ENCODE peak calls at places on chromosomes 2 and 18, in seven cellular contexts. One of them, this sample, is unnamed.

GRCh38 chr2:60127191-60127590 is 426.3 kb downstream of the BCL11A start:
- DNase-seq in HCT116: no peak
- DNase-seq in SK-N-SH: no peak
- DNase-seq in neural progenitor cell: no peak
- DNase-seq in PC-3: no peak
- DNase-seq in MM.1S: no peak
- DNase-seq in hepatocyte: no peak
- DNase-seq in this sample: no peak

GRCh38 chr2:216698895-216699294 is 3.5 kb upstream of the IGFBP5 start:
- DNase-seq in HCT116: peak; percentile 48
- DNase-seq in SK-N-SH: peak; percentile 55
- DNase-seq in neural progenitor cell: peak; percentile 82
- DNase-seq in PC-3: peak; percentile 74
- DNase-seq in MM.1S: peak; percentile 50
- DNase-seq in hepatocyte: peak; percentile 85
- DNase-seq in this sample: peak; percentile 42

GRCh38 chr2:177989029-177989885 is 83.3 kb downstream of the PDE11A start:
- DNase-seq in HCT116: no peak
- DNase-seq in SK-N-SH: no peak
- DNase-seq in neural progenitor cell: no peak
- DNase-seq in PC-3: no peak
- DNase-seq in MM.1S: no peak
- DNase-seq in hepatocyte: no peak
- DNase-seq in this sample: no peak

GRCh38 chr2:72128059-72128842 is 19.4 kb downstream of the CYP26B1 start:
- DNase-seq in HCT116: no peak
- DNase-seq in SK-N-SH: no peak
- DNase-seq in neural progenitor cell: no peak
- DNase-seq in PC-3: no peak
- DNase-seq in MM.1S: no peak
- DNase-seq in hepatocyte: no peak
- DNase-seq in this sample: no peak

GRCh38 chr2:121199281-121200010 is 85.6 kb downstream of the TFCP2L1 start:
- DNase-seq in HCT116: no peak
- DNase-seq in SK-N-SH: no peak
- DNase-seq in neural progenitor cell: no peak
- DNase-seq in PC-3: no peak
- DNase-seq in MM.1S: no peak
- DNase-seq in hepatocyte: no peak
- DNase-seq in this sample: no peak

GRCh38 chr2:37635359-37636208 is 35.9 kb downstream of the CDC42EP3 start:
- DNase-seq in HCT116: no peak
- DNase-seq in SK-N-SH: no peak
- DNase-seq in neural progenitor cell: no peak
- DNase-seq in PC-3: peak; percentile 16
- DNase-seq in MM.1S: no peak
- DNase-seq in hepatocyte: peak; percentile 30
- DNase-seq in this sample: no peak

GRCh38 chr18:31043709-31044108 is 1.2 kb upstream of the DSC3 start:
- DNase-seq in HCT116: no peak
- DNase-seq in SK-N-SH: no peak
- DNase-seq in neural progenitor cell: no peak
- DNase-seq in PC-3: no peak
- DNase-seq in MM.1S: no peak
- DNase-seq in hepatocyte: no peak
- DNase-seq in this sample: no peak

GRCh38 chr2:195364015-195364965 is 292.7 kb upstream of the SLC39A10 start:
- DNase-seq in HCT116: no peak
- DNase-seq in SK-N-SH: no peak
- DNase-seq in neural progenitor cell: no peak
- DNase-seq in PC-3: peak; percentile 86
- DNase-seq in MM.1S: no peak
- DNase-seq in hepatocyte: no peak
- DNase-seq in this sample: no peak

GRCh38 chr2:190277234-190278112 is 42.2 kb downstream of the HIBCH start:
- DNase-seq in HCT116: peak; percentile 56
- DNase-seq in SK-N-SH: peak; percentile 6
- DNase-seq in neural progenitor cell: peak; percentile 61
- DNase-seq in PC-3: peak; percentile 58
- DNase-seq in MM.1S: peak; percentile 76
- DNase-seq in hepatocyte: peak; percentile 58
- DNase-seq in this sample: peak; percentile 22

GRCh38 chr2:95159690-95160449 is at the start of gene ZNF514:
- DNase-seq in HCT116: no peak
- DNase-seq in SK-N-SH: peak; percentile 93
- DNase-seq in neural progenitor cell: peak; percentile 92
- DNase-seq in PC-3: peak; percentile 69
- DNase-seq in MM.1S: peak; percentile 49
- DNase-seq in hepatocyte: peak; percentile 93
- DNase-seq in this sample: peak; percentile 68

GRCh38 chr2:47776621-47777020 is 6.3 kb upstream of the MSH6 start:
- DNase-seq in HCT116: no peak
- DNase-seq in SK-N-SH: no peak
- DNase-seq in neural progenitor cell: no peak
- DNase-seq in PC-3: no peak
- DNase-seq in MM.1S: no peak
- DNase-seq in hepatocyte: no peak
- DNase-seq in this sample: no peak

GRCh38 chr2:180520206-180520605 is 460.2 kb upstream of the UBE2E3 start:
- DNase-seq in HCT116: peak; percentile 33
- DNase-seq in SK-N-SH: no peak
- DNase-seq in neural progenitor cell: no peak
- DNase-seq in PC-3: peak; percentile 56
- DNase-seq in MM.1S: peak; percentile 40
- DNase-seq in hepatocyte: peak; percentile 30
- DNase-seq in this sample: no peak

GRCh38 chr2:174764281-174765063 is at the start of gene CHRNA1:
- DNase-seq in HCT116: no peak
- DNase-seq in SK-N-SH: no peak
- DNase-seq in neural progenitor cell: no peak
- DNase-seq in PC-3: peak; percentile 63
- DNase-seq in MM.1S: peak; percentile 74
- DNase-seq in hepatocyte: no peak
- DNase-seq in this sample: no peak

GRCh38 chr2:224360801-224361251 is 41.1 kb downstream of the FAM124B start:
- DNase-seq in HCT116: no peak
- DNase-seq in SK-N-SH: no peak
- DNase-seq in neural progenitor cell: no peak
- DNase-seq in PC-3: peak; percentile 79
- DNase-seq in MM.1S: no peak
- DNase-seq in hepatocyte: no peak
- DNase-seq in this sample: no peak

GRCh38 chr2:174535757-174536703 is 49.2 kb upstream of the GPR155 start:
- DNase-seq in HCT116: no peak
- DNase-seq in SK-N-SH: peak; percentile 78
- DNase-seq in neural progenitor cell: no peak
- DNase-seq in PC-3: peak; percentile 7
- DNase-seq in MM.1S: peak; percentile 80
- DNase-seq in hepatocyte: peak; percentile 48
- DNase-seq in this sample: peak; percentile 85

GRCh38 chr2:222878877-222879601 is 18.2 kb downstream of the ACSL3 start:
- DNase-seq in HCT116: peak; percentile 32
- DNase-seq in SK-N-SH: no peak
- DNase-seq in neural progenitor cell: no peak
- DNase-seq in PC-3: peak; percentile 85
- DNase-seq in MM.1S: no peak
- DNase-seq in hepatocyte: no peak
- DNase-seq in this sample: no peak

GRCh38 chr2:113173563-113174368 is at the start of gene PSD4:
- DNase-seq in HCT116: no peak
- DNase-seq in SK-N-SH: no peak
- DNase-seq in neural progenitor cell: no peak
- DNase-seq in PC-3: no peak
- DNase-seq in MM.1S: peak; percentile 90
- DNase-seq in hepatocyte: no peak
- DNase-seq in this sample: peak; percentile 91

GRCh38 chr2:198640463-198640862 is 817.3 kb downstream of the SATB2 start:
- DNase-seq in HCT116: no peak
- DNase-seq in SK-N-SH: no peak
- DNase-seq in neural progenitor cell: no peak
- DNase-seq in PC-3: no peak
- DNase-seq in MM.1S: no peak
- DNase-seq in hepatocyte: no peak
- DNase-seq in this sample: no peak

GRCh38 chr2:44342854-44343253 is 18.4 kb downstream of the PREPL start:
- DNase-seq in HCT116: no peak
- DNase-seq in SK-N-SH: peak; percentile 16
- DNase-seq in neural progenitor cell: peak; percentile 39
- DNase-seq in PC-3: peak; percentile 55
- DNase-seq in MM.1S: peak; percentile 48
- DNase-seq in hepatocyte: peak; percentile 13
- DNase-seq in this sample: peak; percentile 44

GRCh38 chr2:129709030-129709955 is 270.2 kb upstream of the RAB6C start:
- DNase-seq in HCT116: no peak
- DNase-seq in SK-N-SH: no peak
- DNase-seq in neural progenitor cell: no peak
- DNase-seq in PC-3: no peak
- DNase-seq in MM.1S: no peak
- DNase-seq in hepatocyte: no peak
- DNase-seq in this sample: no peak

GRCh38 chr2:182521453-182522427 is 94.9 kb upstream of the PDE1A start:
- DNase-seq in HCT116: no peak
- DNase-seq in SK-N-SH: no peak
- DNase-seq in neural progenitor cell: no peak
- DNase-seq in PC-3: no peak
- DNase-seq in MM.1S: no peak
- DNase-seq in hepatocyte: no peak
- DNase-seq in this sample: no peak

DNA sequence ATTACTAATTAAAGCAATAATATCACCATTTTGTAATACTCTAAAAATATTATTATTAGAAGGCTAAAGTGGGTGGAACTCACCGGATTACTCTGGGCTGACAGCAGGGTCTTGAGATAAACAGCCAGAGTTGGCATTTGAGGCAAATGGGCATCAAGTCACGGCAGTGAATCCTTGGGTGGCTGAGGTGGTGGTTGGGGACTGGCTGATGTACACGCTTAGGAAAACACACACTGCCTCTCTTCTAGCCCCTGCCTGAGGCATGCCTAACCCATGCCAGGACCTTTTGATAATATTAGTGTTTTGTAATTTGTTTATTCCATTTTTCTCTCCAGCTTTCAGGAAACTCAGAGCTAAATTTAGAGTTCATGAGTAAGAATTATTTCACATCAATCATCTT is 76.8 kb downstream of the ACKR3 start:
- DNase-seq in HCT116: no peak
- DNase-seq in SK-N-SH: no peak
- DNase-seq in neural progenitor cell: no peak
- DNase-seq in PC-3: no peak
- DNase-seq in MM.1S: no peak
- DNase-seq in hepatocyte: no peak
- DNase-seq in this sample: no peak
- TF ChIP-seq EZH2phosphoT487 in HCT116: no peak
- TF ChIP-seq EZH2phosphoT487 in SK-N-SH: no peak
- TF ChIP-seq EZH2phosphoT487 in neural progenitor cell: no peak
- TF ChIP-seq EZH2phosphoT487 in PC-3: no peak
- TF ChIP-seq EZH2phosphoT487 in MM.1S: no peak
- TF ChIP-seq EZH2phosphoT487 in hepatocyte: no peak
- TF ChIP-seq EZH2phosphoT487 in this sample: no peak

GRCh38 chr2:2142350-2142749 is 188.7 kb downstream of the MYT1L start:
- DNase-seq in HCT116: no peak
- DNase-seq in SK-N-SH: no peak
- DNase-seq in neural progenitor cell: no peak
- DNase-seq in PC-3: no peak
- DNase-seq in MM.1S: no peak
- DNase-seq in hepatocyte: no peak
- DNase-seq in this sample: no peak
- TF ChIP-seq CTCF in HCT116: no peak
- TF ChIP-seq CTCF in SK-N-SH: no peak
- TF ChIP-seq CTCF in neural progenitor cell: peak; percentile 14
- TF ChIP-seq CTCF in PC-3: no peak
- TF ChIP-seq CTCF in MM.1S: no peak
- TF ChIP-seq CTCF in hepatocyte: no peak
- TF ChIP-seq CTCF in this sample: no peak

GRCh38 chr2:236581546-236581945 is 11.9 kb downstream of the ACKR3 start:
- DNase-seq in HCT116: no peak
- DNase-seq in SK-N-SH: no peak
- DNase-seq in neural progenitor cell: no peak
- DNase-seq in PC-3: no peak
- DNase-seq in MM.1S: no peak
- DNase-seq in hepatocyte: no peak
- DNase-seq in this sample: no peak

GRCh38 chr2:236584521-236585384 is 15.1 kb downstream of the ACKR3 start:
- DNase-seq in HCT116: no peak
- DNase-seq in SK-N-SH: no peak
- DNase-seq in neural progenitor cell: no peak
- DNase-seq in PC-3: no peak
- DNase-seq in MM.1S: no peak
- DNase-seq in hepatocyte: no peak
- DNase-seq in this sample: no peak

GRCh38 chr2:236580746-236581355 is 11.2 kb downstream of the ACKR3 start:
- DNase-seq in HCT116: no peak
- DNase-seq in SK-N-SH: no peak
- DNase-seq in neural progenitor cell: no peak
- DNase-seq in PC-3: no peak
- DNase-seq in MM.1S: no peak
- DNase-seq in hepatocyte: no peak
- DNase-seq in this sample: no peak

GRCh38 chr2:236583621-236584203 is 14.1 kb downstream of the ACKR3 start:
- DNase-seq in HCT116: no peak
- DNase-seq in SK-N-SH: no peak
- DNase-seq in neural progenitor cell: no peak
- DNase-seq in PC-3: no peak
- DNase-seq in MM.1S: no peak
- DNase-seq in hepatocyte: no peak
- DNase-seq in this sample: no peak

DNA sequence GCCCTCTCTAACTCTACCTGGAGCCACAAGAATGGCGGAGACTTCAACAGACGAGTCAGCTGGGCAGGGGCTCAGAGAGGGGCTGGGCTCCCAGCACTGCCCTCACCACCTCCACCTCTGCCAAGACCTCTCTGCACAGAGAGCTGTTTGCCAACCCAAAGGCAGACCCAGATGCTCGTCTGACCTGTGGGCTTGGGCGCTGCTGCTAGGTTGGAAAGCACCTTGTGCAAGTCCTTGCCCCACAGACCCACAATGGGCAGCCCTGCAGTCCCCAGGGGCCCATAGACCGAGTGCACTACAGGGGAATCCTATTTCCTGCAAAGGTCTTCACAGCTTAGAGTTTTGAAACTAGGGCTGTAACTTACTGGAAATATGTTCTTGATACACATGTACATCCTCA is 13.3 kb downstream of the ACKR3 start:
- DNase-seq in HCT116: no peak
- DNase-seq in SK-N-SH: no peak
- DNase-seq in neural progenitor cell: no peak
- DNase-seq in PC-3: no peak
- DNase-seq in MM.1S: no peak
- DNase-seq in hepatocyte: no peak
- DNase-seq in this sample: no peak
- H3K9me3 ChIP-seq in HCT116: no peaks in the 10 kb centered on the region
- H3K9me3 ChIP-seq in SK-N-SH: no peaks in the 10 kb centered on the region
- H3K9me3 ChIP-seq in neural progenitor cell: no peaks in the 10 kb centered on the region
- H3K9me3 ChIP-seq in PC-3: no peaks in the 10 kb centered on the region
- H3K9me3 ChIP-seq in MM.1S: no peaks in the 10 kb centered on the region
- H3K9me3 ChIP-seq in hepatocyte: no peaks in the 10 kb centered on the region
- H3K9me3 ChIP-seq in this sample: no peaks in the 10 kb centered on the region

DNA sequence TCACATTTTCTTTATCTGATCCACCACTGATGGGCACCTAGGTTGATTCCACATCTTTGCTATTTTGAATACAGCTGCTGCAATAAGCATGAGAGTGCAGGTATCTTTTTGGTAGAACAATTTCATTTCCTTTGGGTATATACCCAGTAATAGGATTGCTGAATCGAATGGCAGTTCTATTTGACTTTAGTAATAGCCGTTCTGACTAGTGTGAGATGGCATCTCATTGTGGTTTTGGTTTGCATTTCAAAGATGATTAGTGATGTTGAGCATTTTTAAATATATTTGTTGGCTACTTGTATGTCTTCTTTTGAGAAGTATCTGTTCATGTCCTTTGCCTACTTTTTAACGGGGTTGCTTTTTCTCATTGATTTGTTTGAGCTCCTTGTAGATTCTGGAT is 72.3 kb downstream of the CCDC138 start:
- DNase-seq in HCT116: no peak
- DNase-seq in SK-N-SH: no peak
- DNase-seq in neural progenitor cell: no peak
- DNase-seq in PC-3: peak; percentile 57
- DNase-seq in MM.1S: no peak
- DNase-seq in hepatocyte: no peak
- DNase-seq in this sample: no peak
- TF ChIP-seq EZH2phosphoT487 in HCT116: no peak
- TF ChIP-seq EZH2phosphoT487 in SK-N-SH: no peak
- TF ChIP-seq EZH2phosphoT487 in neural progenitor cell: no peak
- TF ChIP-seq EZH2phosphoT487 in PC-3: no peak
- TF ChIP-seq EZH2phosphoT487 in MM.1S: no peak
- TF ChIP-seq EZH2phosphoT487 in hepatocyte: no peak
- TF ChIP-seq EZH2phosphoT487 in this sample: no peak